ENCODE peak calls at places on chromosomes 3 and 15, in five cellular contexts. I is GM13977; C is NCI-H2029; P is activated naive CD4-positive, alpha-beta T cell; X is amygdala. T is an unnamed sample.

GRCh38 chr3:42752441-42752840 is 20.6 kb downstream of the CCDC13 start:
- DNase-seq in C (no peak), X (no peak), P (no peak), I (no peak), T (no peak)

GRCh38 chr3:87691109-87691508 is 367.7 kb downstream of the CGGBP1 start:
- DNase-seq in X (no peak), C (no peak), P (no peak), I (no peak), T (no peak)

GRCh38 chr3:138684411-138684810 is 75.8 kb downstream of the FAIM start:
- DNase-seq in X (no peak), C (no peak), I (no peak), P (no peak), T (no peak)

GRCh38 chr15:80931721-80932609 is 57.7 kb downstream of the MESD start:
- DNase-seq in C (no peak), I (no peak), X (no peak), P (no peak), T (no peak)

GRCh38 chr15:61521961-61522360 is 292.9 kb upstream of the RORA start:
- DNase-seq in P (no peak), X (no peak), I (no peak), C (no peak), T (no peak)

GRCh38 chr15:98951004-98951403 is 56.6 kb downstream of the PGPEP1L start:
- DNase-seq in P (no peak), C (no peak), I (no peak), X (no peak), T (no peak)

GRCh38 chr15:52649686-52650085 is 29.5 kb downstream of the ATOSA start:
- DNase-seq in I (no peak), X (no peak), C (no peak), P (no peak), T (no peak)

GRCh38 chr3:71245971-71246860 is 337.3 kb downstream of the FOXP1 start:
- DNase-seq in I (no peak), P (no peak), C (no peak), X (no peak), T (no peak)

GRCh38 chr3:168096210-168096795 is 579 bp upstream of the GOLIM4 start:
- DNase-seq in C (peak), I (peak), P (no peak), X (peak), T (peak)

GRCh38 chr15:85757939-85758654 is 36.6 kb downstream of the KLHL25 start:
- DNase-seq in X (no peak), I (no peak), P (no peak), C (no peak), T (peak)

GRCh38 chr3:55267206-55267930 is 219.7 kb downstream of the WNT5A start:
- DNase-seq in C (no peak), X (no peak), I (no peak), P (no peak), T (no peak)

GRCh38 chr3:82977871-82978270 is 1216.4 kb upstream of the GBE1 start:
- DNase-seq in I (no peak), C (no peak), P (no peak), X (no peak), T (no peak)

GRCh38 chr3:12138044-12138443 is 20.7 kb downstream of the TIMP4 start:
- DNase-seq in X (no peak), P (no peak), C (peak), I (no peak), T (no peak)

GRCh38 chr3:189458536-189458935 is 172.7 kb upstream of the TP63 start:
- DNase-seq in C (no peak), X (no peak), P (no peak), I (no peak), T (no peak)

T was measured in GM20000.